ENCODE peak calls at places on chromosomes 2 and 18, in eight cellular contexts. B, T, A, M, U, J, E and P are unnamed samples.

GRCh38 chr2:44136186-44136585 is 32.5 kb upstream of the PPM1B start:
- DNase-seq in B (no peak), T (no peak), A (no peak), M (peak), U (no peak), J (peak), E (no peak), P (no peak)

GRCh38 chr2:120237491-120237902 is 14.3 kb upstream of the TMEM185B start:
- DNase-seq in B (no peak), T (no peak), A (no peak), M (peak), U (peak), J (peak), E (no peak), P (no peak)

GRCh38 chr2:88692187-88692586 is 714 bp downstream of the RPIA start:
- DNase-seq in B (no peak), T (peak), A (no peak), M (peak), U (no peak), J (peak), E (peak), P (no peak)

GRCh38 chr2:47601518-47602015 is 181.4 kb upstream of the MSH6 start:
- DNase-seq in B (no peak), T (no peak), A (no peak), M (no peak), U (peak), J (no peak), E (no peak), P (no peak)

GRCh38 chr2:33077841-33078240 is 131.1 kb downstream of the LTBP1 start:
- DNase-seq in B (no peak), T (no peak), A (no peak), M (no peak), U (no peak), J (no peak), E (peak), P (no peak)

GRCh38 chr2:171330155-171330956 is 103.4 kb downstream of the METTL8 start:
- DNase-seq in B (no peak), T (no peak), A (no peak), M (no peak), U (no peak), J (no peak), E (no peak), P (no peak)

GRCh38 chr2:134253117-134253704 is 661 bp upstream of the MGAT5 start:
- DNase-seq in B (no peak), T (no peak), A (no peak), M (no peak), U (no peak), J (no peak), E (no peak), P (no peak)

GRCh38 chr18:1488957-1489356 is 584.3 kb downstream of the ADCYAP1 start:
- DNase-seq in B (no peak), T (no peak), A (no peak), M (no peak), U (no peak), J (no peak), E (no peak), P (no peak)

GRCh38 chr2:25009954-25010353 is 31.9 kb upstream of the EFR3B start:
- DNase-seq in B (no peak), T (peak), A (no peak), M (no peak), U (no peak), J (no peak), E (no peak), P (no peak)

GRCh38 chr2:239277401-239278085 is 123.3 kb downstream of the HDAC4 start:
- DNase-seq in B (no peak), T (no peak), A (no peak), M (peak), U (no peak), J (no peak), E (no peak), P (no peak)

GRCh38 chr2:170525566-170525900 is 189.6 kb upstream of the SP5 start:
- DNase-seq in B (peak), T (no peak), A (no peak), M (no peak), U (no peak), J (peak), E (no peak), P (no peak)